ENCODE peak calls at places on chromosomes 1 and 21, in four cellular contexts. One of them, this sample, is unnamed.

GRCh38 chr1:224160171-224160682 is 22.8 kb upstream of the DEGS1 start:
- DNase-seq in activated T-helper 1 cell treated with Interleukin-2 at 50 U/mL for 16 hours: no peak
- DNase-seq in activated CD4-positive, CD25-positive, alpha-beta regulatory T cell: no peak
- DNase-seq in NCI-H345: no peak
- DNase-seq in this sample: no peak

GRCh38 chr1:99107680-99108079 is 103.0 kb upstream of the PLPPR5 start:
- DNase-seq in activated T-helper 1 cell treated with Interleukin-2 at 50 U/mL for 16 hours: no peak
- DNase-seq in activated CD4-positive, CD25-positive, alpha-beta regulatory T cell: no peak
- DNase-seq in NCI-H345: no peak
- DNase-seq in this sample: no peak

GRCh38 chr21:42539931-42540343 is 26.3 kb downstream of the SLC37A1 start:
- DNase-seq in activated T-helper 1 cell treated with Interleukin-2 at 50 U/mL for 16 hours: no peak
- DNase-seq in activated CD4-positive, CD25-positive, alpha-beta regulatory T cell: no peak
- DNase-seq in NCI-H345: no peak
- DNase-seq in this sample: no peak

GRCh38 chr1:183876284-183876683 is 71.4 kb downstream of the RGL1 start:
- DNase-seq in activated T-helper 1 cell treated with Interleukin-2 at 50 U/mL for 16 hours: no peak
- DNase-seq in activated CD4-positive, CD25-positive, alpha-beta regulatory T cell: no peak
- DNase-seq in NCI-H345: no peak
- DNase-seq in this sample: no peak

GRCh38 chr1:17122449-17123194 is 3.4 kb upstream of the PADI2 start:
- DNase-seq in activated T-helper 1 cell treated with Interleukin-2 at 50 U/mL for 16 hours: no peak
- DNase-seq in activated CD4-positive, CD25-positive, alpha-beta regulatory T cell: no peak
- DNase-seq in NCI-H345: peak; percentile 11
- DNase-seq in this sample: peak; percentile 22

GRCh38 chr1:6419803-6420593 is at the start of gene HES2:
- DNase-seq in activated T-helper 1 cell treated with Interleukin-2 at 50 U/mL for 16 hours: no peak
- DNase-seq in activated CD4-positive, CD25-positive, alpha-beta regulatory T cell: no peak
- DNase-seq in NCI-H345: no peak
- DNase-seq in this sample: no peak

GRCh38 chr1:176119549-176119948 is 87.5 kb downstream of the COP1 start:
- DNase-seq in activated T-helper 1 cell treated with Interleukin-2 at 50 U/mL for 16 hours: no peak
- DNase-seq in activated CD4-positive, CD25-positive, alpha-beta regulatory T cell: no peak
- DNase-seq in NCI-H345: no peak
- DNase-seq in this sample: no peak

GRCh38 chr1:67939176-67939751 is 106.0 kb upstream of the GNG12 start:
- DNase-seq in activated T-helper 1 cell treated with Interleukin-2 at 50 U/mL for 16 hours: no peak
- DNase-seq in activated CD4-positive, CD25-positive, alpha-beta regulatory T cell: no peak
- DNase-seq in NCI-H345: no peak
- DNase-seq in this sample: no peak

GRCh38 chr1:154943649-154944421 is 7.3 kb upstream of the PMVK start:
- DNase-seq in activated T-helper 1 cell treated with Interleukin-2 at 50 U/mL for 16 hours: no peak
- DNase-seq in activated CD4-positive, CD25-positive, alpha-beta regulatory T cell: no peak
- DNase-seq in NCI-H345: peak; percentile 55
- DNase-seq in this sample: peak; percentile 18

GRCh38 chr1:2591581-2592261 is 5.1 kb downstream of the PRXL2B start:
- DNase-seq in activated T-helper 1 cell treated with Interleukin-2 at 50 U/mL for 16 hours: no peak
- DNase-seq in activated CD4-positive, CD25-positive, alpha-beta regulatory T cell: no peak
- DNase-seq in NCI-H345: no peak
- DNase-seq in this sample: no peak